ENCODE peak calls at places on chromosomes 1 and 21, in eight cellular contexts. One of them, this sample, is unnamed.

GRCh38 chr1:22790232-22791008 is 79.8 kb downstream of the EPHB2 start:
- DNase-seq in suprapubic skin: no peak
- DNase-seq in esophagus squamous epithelium: no peak
- DNase-seq in IMR-90: no peak
- DNase-seq in A549: no peak
- DNase-seq in adrenal gland: no peak
- DNase-seq in stomach: no peak
- DNase-seq in uterus: no peak
- DNase-seq in this sample: no peak

GRCh38 chr1:23084880-23085279 is 65.6 kb downstream of the KDM1A start:
- DNase-seq in suprapubic skin: no peak
- DNase-seq in esophagus squamous epithelium: no peak
- DNase-seq in A549: no peak
- DNase-seq in adrenal gland: no peak
- DNase-seq in uterus: no peak
- DNase-seq in IMR-90: no peak
- DNase-seq in stomach: no peak
- DNase-seq in this sample: no peak

GRCh38 chr1:32350785-32351076 is 11.6 kb downstream of the FAM229A start:
- DNase-seq in A549: no peak
- DNase-seq in stomach: no peak
- DNase-seq in adrenal gland: no peak
- DNase-seq in suprapubic skin: no peak
- DNase-seq in esophagus squamous epithelium: no peak
- DNase-seq in uterus: no peak
- DNase-seq in IMR-90: no peak
- DNase-seq in this sample: no peak

GRCh38 chr1:210434224-210434623 is 105.5 kb downstream of the HHAT start:
- DNase-seq in stomach: no peak
- DNase-seq in uterus: no peak
- DNase-seq in A549: no peak
- DNase-seq in esophagus squamous epithelium: no peak
- DNase-seq in IMR-90: no peak
- DNase-seq in suprapubic skin: no peak
- DNase-seq in adrenal gland: no peak
- DNase-seq in this sample: no peak

GRCh38 chr1:181583598-181583997 is 100.3 kb downstream of the CACNA1E start:
- DNase-seq in A549: no peak
- DNase-seq in stomach: peak
- DNase-seq in adrenal gland: no peak
- DNase-seq in suprapubic skin: no peak
- DNase-seq in IMR-90: no peak
- DNase-seq in uterus: no peak
- DNase-seq in esophagus squamous epithelium: no peak
- DNase-seq in this sample: peak

GRCh38 chr1:192477630-192478029 is 97.9 kb upstream of the RGS1 start:
- DNase-seq in stomach: no peak
- DNase-seq in uterus: no peak
- DNase-seq in IMR-90: peak
- DNase-seq in esophagus squamous epithelium: no peak
- DNase-seq in A549: peak
- DNase-seq in adrenal gland: no peak
- DNase-seq in suprapubic skin: no peak
- DNase-seq in this sample: no peak

GRCh38 chr1:51119331-51119730 is 17.3 kb downstream of the C1orf185 start:
- DNase-seq in stomach: no peak
- DNase-seq in IMR-90: no peak
- DNase-seq in esophagus squamous epithelium: no peak
- DNase-seq in adrenal gland: no peak
- DNase-seq in uterus: no peak
- DNase-seq in A549: no peak
- DNase-seq in suprapubic skin: no peak
- DNase-seq in this sample: no peak

GRCh38 chr1:117413412-117413811 is 46.2 kb downstream of the MAN1A2 start:
- DNase-seq in A549: no peak
- DNase-seq in suprapubic skin: no peak
- DNase-seq in IMR-90: no peak
- DNase-seq in stomach: no peak
- DNase-seq in adrenal gland: no peak
- DNase-seq in uterus: no peak
- DNase-seq in esophagus squamous epithelium: no peak
- DNase-seq in this sample: no peak

GRCh38 chr1:54569339-54569738 is 21.3 kb downstream of the ACOT11 start:
- DNase-seq in adrenal gland: no peak
- DNase-seq in stomach: no peak
- DNase-seq in uterus: no peak
- DNase-seq in IMR-90: no peak
- DNase-seq in A549: no peak
- DNase-seq in suprapubic skin: no peak
- DNase-seq in esophagus squamous epithelium: no peak
- DNase-seq in this sample: no peak

GRCh38 chr1:240823357-240823756 is 211.4 kb upstream of the GREM2 start:
- DNase-seq in uterus: no peak
- DNase-seq in A549: no peak
- DNase-seq in adrenal gland: no peak
- DNase-seq in esophagus squamous epithelium: no peak
- DNase-seq in stomach: no peak
- DNase-seq in suprapubic skin: no peak
- DNase-seq in IMR-90: no peak
- DNase-seq in this sample: no peak

GRCh38 chr1:47843781-47844555 is 153.2 kb downstream of the TRABD2B start:
- DNase-seq in stomach: no peak
- DNase-seq in A549: no peak
- DNase-seq in esophagus squamous epithelium: no peak
- DNase-seq in adrenal gland: no peak
- DNase-seq in uterus: no peak
- DNase-seq in IMR-90: no peak
- DNase-seq in suprapubic skin: no peak
- DNase-seq in this sample: no peak

GRCh38 chr1:31621872-31622730 is 4.6 kb downstream of the HCRTR1 start:
- DNase-seq in IMR-90: no peak
- DNase-seq in adrenal gland: peak
- DNase-seq in stomach: no peak
- DNase-seq in esophagus squamous epithelium: no peak
- DNase-seq in A549: no peak
- DNase-seq in suprapubic skin: no peak
- DNase-seq in uterus: no peak
- DNase-seq in this sample: no peak

GRCh38 chr21:13827201-13827600 is 217.6 kb downstream of the POTED start:
- DNase-seq in suprapubic skin: no peak
- DNase-seq in esophagus squamous epithelium: no peak
- DNase-seq in uterus: no peak
- DNase-seq in IMR-90: no peak
- DNase-seq in A549: no peak
- DNase-seq in adrenal gland: no peak
- DNase-seq in stomach: no peak
- DNase-seq in this sample: no peak
- TF ChIP-seq POLR2A in suprapubic skin: no peak
- TF ChIP-seq POLR2A in esophagus squamous epithelium: no peak
- TF ChIP-seq POLR2A in uterus: no peak
- TF ChIP-seq POLR2A in IMR-90: no peak
- TF ChIP-seq POLR2A in A549: no peak
- TF ChIP-seq POLR2A in adrenal gland: no peak
- TF ChIP-seq POLR2A in stomach: no peak
- TF ChIP-seq POLR2A in this sample: no peak

DNA sequence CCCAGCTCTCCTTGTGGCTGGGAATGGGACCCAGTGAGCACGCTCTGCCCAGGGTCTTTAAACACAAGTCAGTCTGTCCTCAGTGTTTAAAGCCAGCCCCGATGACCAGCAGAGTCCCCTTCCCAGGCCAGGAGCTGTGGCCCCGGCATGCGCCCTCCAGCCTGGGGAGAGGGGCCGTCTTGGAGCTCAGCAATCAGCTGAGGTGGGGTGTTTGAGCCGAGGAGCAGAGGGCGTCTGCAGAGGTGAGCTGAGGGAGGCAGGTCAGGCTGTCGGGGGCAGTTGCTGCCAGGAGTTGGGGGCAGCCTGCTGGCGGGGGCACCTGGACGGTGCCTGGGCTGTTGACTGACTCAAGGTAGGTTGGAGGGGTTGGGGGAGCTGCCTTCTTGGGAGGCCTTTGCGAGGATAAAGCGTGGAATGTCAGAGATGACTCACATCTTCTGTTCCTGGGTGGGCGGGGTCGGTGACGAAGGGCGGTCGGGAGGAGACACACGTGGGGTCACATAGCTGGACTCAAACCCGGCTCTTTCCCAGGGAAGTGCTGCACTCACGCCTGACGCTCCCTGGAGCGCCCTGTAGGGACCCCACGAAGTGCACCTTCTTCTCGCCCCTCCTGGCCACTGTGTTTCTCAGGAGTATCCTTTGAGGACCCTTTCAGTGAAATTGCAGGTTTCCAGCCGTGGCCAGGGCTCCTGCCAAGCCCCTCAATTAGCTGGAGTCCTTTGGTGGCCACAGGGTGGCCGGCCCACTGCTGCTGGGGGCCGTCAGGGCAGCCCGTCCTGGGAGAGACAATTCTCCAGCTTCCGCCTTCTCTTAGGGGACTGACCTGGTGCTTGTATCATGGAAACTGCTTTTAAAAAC is 86.2 kb downstream of the SIK1 start:
- DNase-seq in suprapubic skin: no peak
- DNase-seq in esophagus squamous epithelium: no peak
- DNase-seq in adrenal gland: peak
- DNase-seq in IMR-90: peak
- DNase-seq in stomach: peak
- DNase-seq in A549: peak
- DNase-seq in uterus: no peak
- DNase-seq in this sample: no peak
- TF ChIP-seq POLR2A in suprapubic skin: no peak
- TF ChIP-seq POLR2A in esophagus squamous epithelium: no peak
- TF ChIP-seq POLR2A in adrenal gland: no peak
- TF ChIP-seq POLR2A in IMR-90: no peak
- TF ChIP-seq POLR2A in stomach: no peak
- TF ChIP-seq POLR2A in A549: no peak
- TF ChIP-seq POLR2A in uterus: no peak
- TF ChIP-seq POLR2A in this sample: no peak

GRCh38 chr1:1680031-1680911 is 12.3 kb downstream of the SLC35E2B start:
- DNase-seq in A549: no peak
- DNase-seq in IMR-90: no peak
- DNase-seq in uterus: no peak
- DNase-seq in esophagus squamous epithelium: no peak
- DNase-seq in adrenal gland: no peak
- DNase-seq in suprapubic skin: no peak
- DNase-seq in stomach: no peak
- DNase-seq in this sample: no peak

GRCh38 chr1:1683104-1683905 is 9.3 kb downstream of the SLC35E2B start:
- DNase-seq in stomach: no peak
- DNase-seq in A549: no peak
- DNase-seq in suprapubic skin: no peak
- DNase-seq in esophagus squamous epithelium: no peak
- DNase-seq in adrenal gland: no peak
- DNase-seq in uterus: no peak
- DNase-seq in IMR-90: no peak
- DNase-seq in this sample: no peak

GRCh38 chr1:1680912-1681273 is 11.7 kb downstream of the SLC35E2B start:
- DNase-seq in IMR-90: no peak
- DNase-seq in A549: peak
- DNase-seq in adrenal gland: no peak
- DNase-seq in stomach: peak
- DNase-seq in esophagus squamous epithelium: no peak
- DNase-seq in suprapubic skin: no peak
- DNase-seq in uterus: no peak
- DNase-seq in this sample: no peak

GRCh38 chr1:1677718-1678580 is 14.6 kb downstream of the SLC35E2B start:
- DNase-seq in esophagus squamous epithelium: no peak
- DNase-seq in stomach: no peak
- DNase-seq in suprapubic skin: no peak
- DNase-seq in uterus: no peak
- DNase-seq in adrenal gland: peak
- DNase-seq in A549: no peak
- DNase-seq in IMR-90: no peak
- DNase-seq in this sample: no peak

DNA sequence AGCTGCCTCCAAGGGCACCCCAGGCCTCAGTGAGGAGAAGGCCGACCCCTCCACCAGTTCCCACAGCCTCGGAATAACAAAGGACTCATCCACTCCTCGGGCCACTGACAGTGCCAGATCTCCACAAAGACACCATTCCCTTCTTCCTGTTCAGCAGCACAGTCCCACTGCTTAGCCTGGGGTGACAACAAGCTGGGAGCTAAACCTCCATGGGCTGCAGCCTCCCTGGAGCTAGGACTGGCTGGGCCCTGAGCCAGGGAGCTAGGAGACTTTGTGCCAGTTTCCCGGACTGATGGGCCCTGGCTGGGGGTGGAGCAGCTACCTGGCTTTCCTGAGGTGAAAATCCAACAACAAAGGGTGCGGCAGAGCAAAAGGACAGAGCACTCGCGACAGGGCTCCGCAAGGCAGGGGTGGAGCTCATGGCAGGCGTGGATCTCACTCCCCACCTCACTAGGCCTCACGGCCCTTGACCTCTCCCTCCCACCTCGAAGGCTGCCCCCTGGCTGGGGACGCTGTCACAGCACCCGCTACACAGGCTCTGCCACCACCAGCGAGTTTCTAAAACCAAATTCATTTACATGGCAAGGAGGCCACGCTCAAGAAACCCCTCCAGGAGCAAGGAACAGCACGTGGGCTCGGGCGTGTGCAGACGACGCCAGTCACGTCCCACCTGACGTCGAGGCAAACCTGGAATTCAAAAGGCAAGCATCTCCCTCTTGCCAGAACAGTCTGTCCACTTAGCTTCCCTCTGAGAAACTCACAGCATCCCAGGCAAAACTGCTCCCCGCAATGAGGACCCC is 13.8 kb downstream of the SLC35E2B start:
- DNase-seq in adrenal gland: no peak
- DNase-seq in A549: peak
- DNase-seq in IMR-90: no peak
- DNase-seq in uterus: no peak
- DNase-seq in suprapubic skin: no peak
- DNase-seq in esophagus squamous epithelium: no peak
- DNase-seq in stomach: peak
- DNase-seq in this sample: no peak
- TF ChIP-seq POLR2A in adrenal gland: no peak
- TF ChIP-seq POLR2A in A549: no peak
- TF ChIP-seq POLR2A in IMR-90: no peak
- TF ChIP-seq POLR2A in uterus: no peak
- TF ChIP-seq POLR2A in suprapubic skin: no peak
- TF ChIP-seq POLR2A in esophagus squamous epithelium: no peak
- TF ChIP-seq POLR2A in stomach: no peak
- TF ChIP-seq POLR2A in this sample: no peak

DNA sequence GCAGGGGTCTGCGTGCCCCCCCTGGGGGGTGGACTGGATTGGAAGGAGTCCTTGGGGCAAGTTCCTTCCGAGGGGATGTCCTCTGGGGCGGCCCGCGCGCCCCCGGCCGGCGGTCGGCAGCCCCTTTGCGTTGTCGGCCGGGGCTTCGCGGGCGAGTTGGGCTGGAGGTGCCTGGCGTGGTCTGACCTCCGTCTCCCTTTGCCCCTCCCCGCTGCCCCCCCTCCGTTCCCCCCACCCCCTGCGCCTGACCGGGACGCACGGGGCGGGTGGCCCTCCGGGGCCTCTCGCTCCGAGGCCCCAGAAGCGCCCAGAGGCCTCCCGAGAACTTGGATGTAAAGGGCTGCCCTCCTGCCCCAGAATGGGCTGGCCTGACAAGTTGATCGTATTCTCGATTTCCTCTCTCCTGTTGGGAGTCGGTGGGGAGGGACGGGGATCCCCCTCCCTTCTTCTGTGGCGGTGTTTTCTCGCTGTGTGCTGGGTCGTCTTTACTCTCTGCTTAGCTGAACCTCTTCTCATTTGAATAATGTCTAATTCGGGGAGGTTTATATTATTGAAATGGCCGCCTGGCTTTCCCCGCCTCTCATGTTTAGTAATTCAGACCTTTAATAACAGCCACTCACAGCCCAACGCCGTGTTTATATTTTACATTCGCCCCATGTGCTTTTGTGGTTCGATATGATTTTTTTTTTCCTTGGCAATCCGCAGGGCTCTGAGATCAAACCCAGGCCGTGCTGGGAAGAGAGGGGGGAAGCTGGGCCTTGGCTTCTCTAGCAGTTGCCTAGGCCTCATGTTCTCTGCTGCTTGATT is 1.3 kb downstream of the POU2F1 start:
- DNase-seq in A549: peak
- DNase-seq in adrenal gland: peak
- DNase-seq in esophagus squamous epithelium: peak
- DNase-seq in IMR-90: peak
- DNase-seq in stomach: peak
- DNase-seq in uterus: peak
- DNase-seq in suprapubic skin: peak
- DNase-seq in this sample: peak
- TF ChIP-seq POLR2A in A549: no peak
- TF ChIP-seq POLR2A in adrenal gland: peak
- TF ChIP-seq POLR2A in esophagus squamous epithelium: peak
- TF ChIP-seq POLR2A in IMR-90: no peak
- TF ChIP-seq POLR2A in stomach: no peak
- TF ChIP-seq POLR2A in uterus: peak
- TF ChIP-seq POLR2A in suprapubic skin: peak
- TF ChIP-seq POLR2A in this sample: no peak

This sample was measured in vagina.